ENCODE peak calls at places on chromosomes 5 and 9, in six cellular contexts. Q, F, C, V, S and L are unnamed samples.

GRCh38 chr9:126125577-126125976 is 201.1 kb upstream of the MVB12B start:
- DNase-seq in Q (no peak), F (no peak), C (no peak), V (peak; percentile 42), S (peak; percentile 17), L (no peak)

GRCh38 chr9:93127395-93127911 is 6.6 kb downstream of the NINJ1 start:
- DNase-seq in Q (no peak), F (no peak), C (no peak), V (no peak), S (peak; percentile 51), L (peak; percentile 86)

GRCh38 chr5:141883184-141883947 is 5.2 kb upstream of the PCDH1 start:
- DNase-seq in Q (peak; percentile 60), F (no peak), C (peak; percentile 11), V (peak; percentile 4), S (peak; percentile 43), L (no peak)

GRCh38 chr5:82720213-82720612 is 357.0 kb downstream of the TMEM167A start:
- DNase-seq in Q (no peak), F (no peak), C (no peak), V (no peak), S (no peak), L (no peak)

GRCh38 chr5:76801803-76802195 is 17.0 kb upstream of the F2RL1 start:
- DNase-seq in Q (no peak), F (no peak), C (no peak), V (no peak), S (peak; percentile 39), L (no peak)

GRCh38 chr5:78776637-78777036 is 128.1 kb upstream of the LHFPL2 start:
- DNase-seq in Q (no peak), F (no peak), C (no peak), V (no peak), S (no peak), L (no peak)

GRCh38 chr5:101080485-101081240 is 177.6 kb upstream of the ST8SIA4 start:
- DNase-seq in Q (peak; percentile 30), F (no peak), C (no peak), V (no peak), S (peak; percentile 0), L (no peak)

GRCh38 chr5:43467100-43467499 is 16.6 kb downstream of the TMEM267 start:
- DNase-seq in Q (no peak), F (no peak), C (no peak), V (no peak), S (no peak), L (no peak)

GRCh38 chr9:7368410-7369292 is 430.9 kb downstream of the DMAC1 start:
- DNase-seq in Q (peak; percentile 17), F (no peak), C (peak; percentile 90), V (no peak), S (peak; percentile 95), L (no peak)

GRCh38 chr5:61327761-61328753 is 4.0 kb upstream of the ZSWIM6 start:
- DNase-seq in Q (no peak), F (no peak), C (peak; percentile 95), V (no peak), S (peak; percentile 80), L (no peak)

GRCh38 chr5:172569862-172570558 is 71.1 kb upstream of the NEURL1B start:
- DNase-seq in Q (no peak), F (no peak), C (no peak), V (no peak), S (no peak), L (no peak)

GRCh38 chr9:79969383-79969782 is 397.6 kb downstream of the TLE4 start:
- DNase-seq in Q (no peak), F (no peak), C (no peak), V (no peak), S (no peak), L (no peak)

DNA sequence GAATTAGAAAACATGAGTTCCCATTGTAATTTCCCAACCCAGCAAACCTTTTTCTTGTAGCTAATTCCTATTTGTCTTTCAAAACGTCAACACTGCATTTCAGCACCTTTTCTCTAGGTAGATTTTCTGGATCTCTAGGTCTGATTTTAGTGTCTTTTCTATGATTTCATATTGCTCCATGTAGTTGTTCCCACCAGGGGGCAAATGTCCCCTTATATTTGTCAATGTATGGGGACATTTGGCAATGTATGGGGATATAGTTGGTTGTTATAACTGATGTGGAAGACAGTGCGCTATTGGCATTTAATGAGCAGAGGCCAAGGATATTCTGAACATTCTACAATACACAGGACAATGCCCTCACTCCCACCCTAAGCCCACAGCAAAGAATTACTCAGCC is 273.9 kb upstream of the ADRA1B start:
- DNase-seq in Q (no peak), F (no peak), C (no peak), V (no peak), S (no peak), L (no peak)
- TF ChIP-seq CTCF in Q (no peak), F (no peak), C (peak; percentile 14), V (no peak), S (no peak), L (no peak)

DNA sequence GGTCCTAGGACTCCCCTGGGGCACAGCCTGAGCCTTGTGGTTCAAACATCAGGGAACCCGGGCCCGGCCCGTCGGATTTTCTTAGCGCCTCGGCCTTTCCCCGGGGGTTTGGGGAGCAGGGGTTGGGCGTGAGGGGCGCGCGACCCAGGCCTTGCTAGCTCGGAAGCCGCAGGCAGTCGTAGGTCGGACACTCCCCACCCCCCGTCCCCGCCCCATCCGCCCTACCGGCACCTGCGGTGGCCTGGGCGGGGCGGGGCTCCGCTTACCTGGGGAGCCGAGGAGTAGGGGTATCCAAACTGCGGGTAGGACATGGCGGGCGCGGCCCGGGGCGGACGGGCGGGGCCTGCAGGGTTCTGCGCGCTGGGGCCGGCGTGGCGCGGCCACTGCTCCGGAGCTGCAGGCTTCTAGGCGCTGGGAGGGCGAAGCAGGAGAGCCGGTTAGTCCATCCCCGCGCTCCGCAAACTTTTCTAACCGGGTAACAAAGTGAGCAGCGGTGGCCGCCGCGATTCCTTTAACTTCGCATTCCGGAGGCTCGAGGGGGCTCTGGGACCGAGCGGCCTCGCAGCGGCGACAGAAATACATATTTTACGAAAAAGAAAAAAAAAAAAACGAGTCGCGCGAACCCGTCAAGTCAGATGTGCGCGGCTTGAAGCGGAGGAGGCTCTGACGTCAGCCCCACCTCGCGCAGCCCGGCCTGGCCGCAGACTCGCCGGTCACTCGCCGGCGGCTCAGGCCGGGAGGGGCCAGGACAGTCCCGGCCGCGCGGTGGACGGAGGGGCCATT is at the start of gene IRX4:
- DNase-seq in Q (no peak), F (peak; percentile 44), C (peak; percentile 20), V (no peak), S (peak; percentile 19), L (no peak)
- H3K4me3 ChIP-seq in Q (peak within 1 kb of the TSS; percentile 34), F (no peak within 1 kb of the TSS), C (no peak within 1 kb of the TSS), V (peak within 1 kb of the TSS; percentile 36), S (peak within 1 kb of the TSS; percentile 14), L (peak within 1 kb of the TSS; percentile 2)

GRCh38 chr9:115590016-115590415 is 472.1 kb upstream of the TNC start:
- DNase-seq in Q (peak; percentile 21), F (peak; percentile 53), C (peak; percentile 97), V (no peak), S (peak; percentile 97), L (no peak)

GRCh38 chr9:115593587-115594091 is 475.7 kb upstream of the TNC start:
- DNase-seq in Q (peak; percentile 18), F (peak; percentile 34), C (peak; percentile 78), V (no peak), S (peak; percentile 69), L (no peak)

GRCh38 chr9:115594551-115594950 is 476.6 kb upstream of the TNC start:
- DNase-seq in Q (no peak), F (no peak), C (peak; percentile 40), V (no peak), S (peak; percentile 28), L (no peak)

GRCh38 chr9:115587310-115587709 is 469.4 kb upstream of the TNC start:
- DNase-seq in Q (no peak), F (no peak), C (no peak), V (no peak), S (no peak), L (no peak)

GRCh38 chr9:115591584-115591984 is 473.6 kb upstream of the TNC start:
- DNase-seq in Q (peak; percentile 52), F (peak; percentile 73), C (peak; percentile 100), V (peak; percentile 87), S (peak; percentile 99), L (peak; percentile 86)
- TF ChIP-seq CTCF in Q (peak; percentile 75), F (peak; percentile 89), C (peak; percentile 96), V (peak; percentile 68), S (peak; percentile 88), L (peak; percentile 16)

DNA sequence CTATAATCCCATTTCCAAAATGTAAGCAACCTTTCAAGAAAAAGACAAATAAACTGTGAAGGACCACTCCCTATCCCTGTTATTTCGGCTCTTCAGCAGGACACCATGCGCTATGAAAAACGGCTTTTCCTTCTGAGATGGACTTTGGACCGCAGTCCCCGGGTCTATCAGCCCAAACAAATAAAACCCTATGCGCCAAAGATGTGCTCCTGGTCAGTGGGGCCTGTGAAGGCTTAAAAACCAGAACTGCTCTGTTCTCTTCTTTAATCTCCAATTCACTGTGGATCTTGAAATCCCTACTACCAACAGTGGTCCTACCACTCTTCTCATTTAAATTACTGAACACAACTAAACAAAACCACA is 33.3 kb downstream of the RAPGEF1 start:
- DNase-seq in Q (no peak), F (no peak), C (no peak), V (no peak), S (no peak), L (no peak)
- H3K4me3 ChIP-seq in Q (peak overlapping the region; percentile 38), F (no peak overlapping the region), C (no peak overlapping the region), V (peak overlapping the region; percentile 38), S (no peak overlapping the region), L (no peak overlapping the region)

GRCh38 chr9:133716564-133717112 is 21.5 kb downstream of the SARDH start:
- DNase-seq in Q (no peak), F (no peak), C (no peak), V (peak; percentile 70), S (peak; percentile 91), L (no peak)

GRCh38 chr9:133714606-133715294 is 23.4 kb downstream of the SARDH start:
- DNase-seq in Q (no peak), F (peak; percentile 70), C (peak; percentile 84), V (peak; percentile 90), S (peak; percentile 97), L (no peak)

GRCh38 chr9:133715295-133715865 is 22.8 kb downstream of the SARDH start:
- DNase-seq in Q (no peak), F (no peak), C (peak; percentile 58), V (peak; percentile 72), S (peak; percentile 91), L (no peak)

GRCh38 chr9:133717113-133718031 is 20.8 kb downstream of the SARDH start:
- DNase-seq in Q (no peak), F (no peak), C (no peak), V (no peak), S (no peak), L (no peak)

DNA sequence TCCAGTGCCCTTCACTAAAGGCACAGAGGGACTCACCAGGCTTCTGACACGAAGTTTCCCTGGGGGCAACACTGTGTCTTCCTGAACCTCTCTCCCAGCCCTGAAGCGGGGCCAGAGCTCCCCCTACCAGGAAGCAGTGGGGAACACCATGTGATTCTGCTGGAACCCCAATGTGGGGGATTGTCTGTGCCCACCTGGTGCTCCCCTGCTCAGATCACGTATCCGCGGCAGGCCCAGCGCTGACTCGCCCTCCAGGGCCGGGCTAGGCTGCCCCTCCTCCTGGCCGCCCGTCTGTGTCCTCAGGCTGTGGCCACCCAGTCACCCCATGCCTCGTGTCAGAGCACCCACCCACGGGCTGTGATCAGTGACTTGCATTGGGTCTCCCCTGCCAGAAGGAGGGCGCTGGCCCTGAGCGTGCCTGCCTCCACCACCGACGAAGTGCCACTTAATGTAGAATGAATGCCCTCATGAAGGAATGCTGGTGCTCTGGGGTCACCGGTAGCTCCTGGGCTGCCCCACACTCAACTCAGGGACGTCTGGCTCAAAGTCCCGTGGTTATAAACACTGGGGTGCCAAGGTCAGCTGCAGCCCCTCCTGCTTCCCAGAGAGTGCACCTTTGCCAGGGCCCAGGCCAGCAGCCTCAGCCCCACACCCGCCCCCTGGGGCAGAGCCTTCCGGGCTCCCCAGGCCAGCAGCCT is 22.1 kb downstream of the SARDH start:
- DNase-seq in Q (no peak), F (peak; percentile 38), C (peak; percentile 22), V (no peak), S (peak; percentile 64), L (no peak)
- TF ChIP-seq CTCF in Q (peak; percentile 61), F (peak; percentile 46), C (peak; percentile 49), V (no peak), S (peak; percentile 60), L (no peak)

GRCh38 chr5:55159763-55160492 is at the start of gene GPX8:
- DNase-seq in Q (peak; percentile 38), F (peak; percentile 31), C (peak; percentile 92), V (no peak), S (peak; percentile 91), L (no peak)
- H3K4me3 ChIP-seq in Q (peak within 1 kb of the TSS; percentile 55), F (peak within 1 kb of the TSS; percentile 68), C (peak within 1 kb of the TSS; percentile 66), V (peak within 1 kb of the TSS; percentile 49), S (peak within 1 kb of the TSS; percentile 67), L (peak within 1 kb of the TSS; percentile 15)